ENCODE peak calls at places on chromosome 11, in eight cellular contexts. A is AG08395; P is WTC11; H is activated naive CD4-positive, alpha-beta T cell treated with anti-CD3 and anti-CD28 coated beads, Interleukin-2, amount 50 U/mL, for 16 hours; Z is brain microvascular endothelial cell; G is caudate nucleus; X is stimulated activated naive CD8-positive, alpha-beta T cell treated with anti-CD3 and anti-CD28 coated beads, Interleukin-15, Interleukin-2, amounts not matched to agents 100 U/mL and 50 U/mL, for 24 hours; K is lung microvascular endothelial cell. J is an unnamed sample.
A peak's percentile ranks its signal among the peaks of the same experiment; 100 is the strongest.

GRCh38 chr11:64499261-64500004 is 91.6 kb upstream of the SLC22A12 start:
- DNase-seq in A (no peak), P (no peak), H (no peak), Z (no peak), G (no peak), X (no peak), K (no peak), J (no peak)

GRCh38 chr11:3605721-3606324 is 36.0 kb downstream of the ART5 start:
- DNase-seq in A (no peak), P (no peak), H (no peak), Z (no peak), G (no peak), X (no peak), K (no peak), J (no peak)

GRCh38 chr11:11409224-11409623 is 56.2 kb upstream of the CSNK2A3 start:
- DNase-seq in A (no peak), P (no peak), H (no peak), Z (no peak), G (no peak), X (no peak), K (no peak), J (no peak)

GRCh38 chr11:103601230-103601846 is 435.1 kb upstream of the DDI1 start:
- DNase-seq in A (peak; percentile 80), P (peak; percentile 48), H (no peak), Z (peak; percentile 61), G (no peak), X (peak; percentile 15), K (peak; percentile 81), J (peak; percentile 83)

GRCh38 chr11:1994121-1994520 is 3.5 kb downstream of the H19 start:
- DNase-seq in A (no peak), P (no peak), H (no peak), Z (no peak), G (no peak), X (no peak), K (no peak), J (no peak)

GRCh38 chr11:62957147-62957546 is 27.6 kb downstream of the SLC22A6 start:
- DNase-seq in A (no peak), P (no peak), H (no peak), Z (no peak), G (no peak), X (no peak), K (no peak), J (no peak)

GRCh38 chr11:82701847-82702520 is 31.7 kb downstream of the FAM181B start:
- DNase-seq in A (peak; percentile 39), P (peak; percentile 63), H (no peak), Z (peak; percentile 41), G (no peak), X (peak; percentile 30), K (peak; percentile 56), J (peak; percentile 55)

GRCh38 chr11:19959697-19960096 is 200.6 kb downstream of the DBX1 start:
- DNase-seq in A (no peak), P (no peak), H (no peak), Z (no peak), G (no peak), X (no peak), K (no peak), J (no peak)

GRCh38 chr11:114346709-114347141 is 50.5 kb downstream of the NNMT start:
- DNase-seq in A (no peak), P (no peak), H (no peak), Z (no peak), G (no peak), X (no peak), K (peak; percentile 27), J (peak; percentile 51)